ENCODE peak calls at places on chromosomes 1 and 21, in eight cellular contexts. One of them, this sample, is unnamed.

GRCh38 chr1:201636581-201636980 is 97.7 kb downstream of the NAV1 start:
- DNase-seq in mesothelial cell of epicardium: no peak
- DNase-seq in pons: no peak
- DNase-seq in activated CD4-positive, alpha-beta T cell treated with anti-CD3 and anti-CD28 coated beads, Interleukin-2, amount 50 U/mL, for 24 hours: no peak
- DNase-seq in germinal center: no peak
- DNase-seq in spleen: no peak
- DNase-seq in fibroblast of villous mesenchyme: peak; percentile 82
- DNase-seq in bronchial epithelial cell: no peak
- DNase-seq in this sample: no peak

GRCh38 chr1:172905452-172905851 is 145.3 kb downstream of the TNFSF18 start:
- DNase-seq in mesothelial cell of epicardium: no peak
- DNase-seq in fibroblast of villous mesenchyme: no peak
- DNase-seq in pons: no peak
- DNase-seq in germinal center: no peak
- DNase-seq in activated CD4-positive, alpha-beta T cell treated with anti-CD3 and anti-CD28 coated beads, Interleukin-2, amount 50 U/mL, for 24 hours: no peak
- DNase-seq in bronchial epithelial cell: no peak
- DNase-seq in spleen: no peak
- DNase-seq in this sample: no peak

GRCh38 chr1:30085814-30086770 is 637.3 kb downstream of the MATN1 start:
- DNase-seq in germinal center: peak; percentile 36
- DNase-seq in mesothelial cell of epicardium: peak; percentile 74
- DNase-seq in activated CD4-positive, alpha-beta T cell treated with anti-CD3 and anti-CD28 coated beads, Interleukin-2, amount 50 U/mL, for 24 hours: peak; percentile 4
- DNase-seq in fibroblast of villous mesenchyme: peak; percentile 49
- DNase-seq in spleen: no peak
- DNase-seq in bronchial epithelial cell: no peak
- DNase-seq in pons: no peak
- DNase-seq in this sample: peak; percentile 33

GRCh38 chr1:161115132-161115711 is 2.6 kb downstream of the PFDN2 start:
- DNase-seq in activated CD4-positive, alpha-beta T cell treated with anti-CD3 and anti-CD28 coated beads, Interleukin-2, amount 50 U/mL, for 24 hours: no peak
- DNase-seq in pons: no peak
- DNase-seq in spleen: no peak
- DNase-seq in fibroblast of villous mesenchyme: peak; percentile 91
- DNase-seq in bronchial epithelial cell: peak; percentile 100
- DNase-seq in mesothelial cell of epicardium: no peak
- DNase-seq in germinal center: no peak
- DNase-seq in this sample: no peak

GRCh38 chr21:38914531-38915385 is 109.0 kb downstream of the ETS2 start:
- DNase-seq in bronchial epithelial cell: peak; percentile 63
- DNase-seq in pons: no peak
- DNase-seq in germinal center: no peak
- DNase-seq in mesothelial cell of epicardium: no peak
- DNase-seq in activated CD4-positive, alpha-beta T cell treated with anti-CD3 and anti-CD28 coated beads, Interleukin-2, amount 50 U/mL, for 24 hours: no peak
- DNase-seq in fibroblast of villous mesenchyme: no peak
- DNase-seq in spleen: no peak
- DNase-seq in this sample: no peak

GRCh38 chr1:161351482-161351881 is 16.2 kb downstream of the CFAP126 start:
- DNase-seq in germinal center: no peak
- DNase-seq in bronchial epithelial cell: no peak
- DNase-seq in fibroblast of villous mesenchyme: peak; percentile 10
- DNase-seq in pons: no peak
- DNase-seq in spleen: no peak
- DNase-seq in mesothelial cell of epicardium: no peak
- DNase-seq in activated CD4-positive, alpha-beta T cell treated with anti-CD3 and anti-CD28 coated beads, Interleukin-2, amount 50 U/mL, for 24 hours: no peak
- DNase-seq in this sample: no peak

GRCh38 chr1:66725885-66726665 is 26.2 kb upstream of the DYNLT5 start:
- DNase-seq in spleen: peak; percentile 59
- DNase-seq in bronchial epithelial cell: peak; percentile 70
- DNase-seq in germinal center: peak; percentile 25
- DNase-seq in activated CD4-positive, alpha-beta T cell treated with anti-CD3 and anti-CD28 coated beads, Interleukin-2, amount 50 U/mL, for 24 hours: peak; percentile 59
- DNase-seq in pons: peak; percentile 83
- DNase-seq in fibroblast of villous mesenchyme: peak; percentile 85
- DNase-seq in mesothelial cell of epicardium: no peak
- DNase-seq in this sample: peak; percentile 73

GRCh38 chr1:212030936-212031528 is 4.3 kb downstream of the INTS7 start:
- DNase-seq in mesothelial cell of epicardium: no peak
- DNase-seq in fibroblast of villous mesenchyme: peak; percentile 82
- DNase-seq in spleen: no peak
- DNase-seq in bronchial epithelial cell: peak; percentile 90
- DNase-seq in activated CD4-positive, alpha-beta T cell treated with anti-CD3 and anti-CD28 coated beads, Interleukin-2, amount 50 U/mL, for 24 hours: no peak
- DNase-seq in germinal center: no peak
- DNase-seq in pons: peak; percentile 14
- DNase-seq in this sample: no peak

GRCh38 chr1:156936721-156937220 is 16.3 kb downstream of the LRRC71 start:
- DNase-seq in pons: no peak
- DNase-seq in spleen: no peak
- DNase-seq in bronchial epithelial cell: no peak
- DNase-seq in activated CD4-positive, alpha-beta T cell treated with anti-CD3 and anti-CD28 coated beads, Interleukin-2, amount 50 U/mL, for 24 hours: no peak
- DNase-seq in mesothelial cell of epicardium: no peak
- DNase-seq in fibroblast of villous mesenchyme: no peak
- DNase-seq in germinal center: no peak
- DNase-seq in this sample: no peak

GRCh38 chr1:40153073-40153770 is 8.0 kb upstream of the RLF start:
- DNase-seq in bronchial epithelial cell: peak; percentile 73
- DNase-seq in pons: peak; percentile 66
- DNase-seq in germinal center: peak; percentile 40
- DNase-seq in mesothelial cell of epicardium: no peak
- DNase-seq in activated CD4-positive, alpha-beta T cell treated with anti-CD3 and anti-CD28 coated beads, Interleukin-2, amount 50 U/mL, for 24 hours: peak; percentile 33
- DNase-seq in spleen: no peak
- DNase-seq in fibroblast of villous mesenchyme: peak; percentile 74
- DNase-seq in this sample: peak; percentile 79

GRCh38 chr1:151399890-151400235 is 490 bp downstream of the PSMB4 start:
- DNase-seq in bronchial epithelial cell: peak; percentile 8
- DNase-seq in activated CD4-positive, alpha-beta T cell treated with anti-CD3 and anti-CD28 coated beads, Interleukin-2, amount 50 U/mL, for 24 hours: no peak
- DNase-seq in pons: no peak
- DNase-seq in fibroblast of villous mesenchyme: peak; percentile 20
- DNase-seq in germinal center: peak; percentile 30
- DNase-seq in mesothelial cell of epicardium: no peak
- DNase-seq in spleen: no peak
- DNase-seq in this sample: peak; percentile 31

GRCh38 chr1:207062058-207062457 is 9.0 kb downstream of the PFKFB2 start:
- DNase-seq in germinal center: no peak
- DNase-seq in activated CD4-positive, alpha-beta T cell treated with anti-CD3 and anti-CD28 coated beads, Interleukin-2, amount 50 U/mL, for 24 hours: no peak
- DNase-seq in spleen: no peak
- DNase-seq in bronchial epithelial cell: no peak
- DNase-seq in pons: no peak
- DNase-seq in fibroblast of villous mesenchyme: no peak
- DNase-seq in mesothelial cell of epicardium: no peak
- DNase-seq in this sample: no peak

GRCh38 chr1:170168263-170168662 is 22.5 kb downstream of the NTMT2 start:
- DNase-seq in fibroblast of villous mesenchyme: peak; percentile 77
- DNase-seq in pons: no peak
- DNase-seq in spleen: no peak
- DNase-seq in bronchial epithelial cell: peak; percentile 25
- DNase-seq in mesothelial cell of epicardium: no peak
- DNase-seq in activated CD4-positive, alpha-beta T cell treated with anti-CD3 and anti-CD28 coated beads, Interleukin-2, amount 50 U/mL, for 24 hours: no peak
- DNase-seq in germinal center: no peak
- DNase-seq in this sample: no peak

This sample was measured in OCI-LY7.